ENCODE peak calls at places on chromosomes 16 and 17, in five cellular contexts. H, A, Q, V and K are unnamed samples.

GRCh38 chr16:4700997-4701743 is 7.8 kb downstream of the NUDT16L1 start:
- DNase-seq in H (no peak), A (no peak), Q (no peak), V (no peak), K (no peak)

GRCh38 chr16:88116121-88116900 is 165.1 kb downstream of the BANP start:
- DNase-seq in H (no peak), A (no peak), Q (no peak), V (no peak), K (no peak)

GRCh38 chr16:13829712-13830304 is 90.1 kb upstream of the ERCC4 start:
- DNase-seq in H (no peak), A (no peak), Q (no peak), V (no peak), K (no peak)

GRCh38 chr17:77884019-77884418 is 74.5 kb upstream of the TNRC6C start:
- DNase-seq in H (no peak), A (no peak), Q (no peak), V (no peak), K (no peak)

GRCh38 chr17:28900986-28901726 is 1.7 kb downstream of the DHRS13 start:
- DNase-seq in H (no peak), A (no peak), Q (no peak), V (no peak), K (no peak)

GRCh38 chr16:10740000-10740844 is 3.4 kb upstream of the NUBP1 start:
- DNase-seq in H (no peak), A (no peak), Q (no peak), V (no peak), K (no peak)

GRCh38 chr16:85172465-85173071 is 60.3 kb upstream of the CIBAR2 start:
- DNase-seq in H (peak; percentile 70), A (no peak), Q (peak; percentile 49), V (no peak), K (no peak)

GRCh38 chr17:2474371-2474770 is 37.3 kb downstream of the METTL16 start:
- DNase-seq in H (no peak), A (no peak), Q (no peak), V (no peak), K (no peak)

GRCh38 chr16:694187-694862 is 4.1 kb upstream of the WDR24 start:
- DNase-seq in H (peak; percentile 67), A (no peak), Q (peak; percentile 70), V (no peak), K (no peak)

GRCh38 chr16:19542138-19542821 is 13.2 kb upstream of the VPS35L start:
- DNase-seq in H (no peak), A (no peak), Q (no peak), V (no peak), K (no peak)

GRCh38 chr16:85621698-85622433 is 8.7 kb downstream of the GSE1 start:
- DNase-seq in H (no peak), A (no peak), Q (peak; percentile 92), V (no peak), K (no peak)

GRCh38 chr16:53156516-53156915 is 101.7 kb downstream of the CHD9 start:
- DNase-seq in H (no peak), A (no peak), Q (no peak), V (no peak), K (no peak)

GRCh38 chr16:72372082-72372615 is 200.2 kb upstream of the PMFBP1 start:
- DNase-seq in H (no peak), A (no peak), Q (no peak), V (no peak), K (no peak)

GRCh38 chr16:82846806-82847205 is 220.0 kb downstream of the CDH13 start:
- DNase-seq in H (no peak), A (no peak), Q (no peak), V (no peak), K (no peak)

DNA sequence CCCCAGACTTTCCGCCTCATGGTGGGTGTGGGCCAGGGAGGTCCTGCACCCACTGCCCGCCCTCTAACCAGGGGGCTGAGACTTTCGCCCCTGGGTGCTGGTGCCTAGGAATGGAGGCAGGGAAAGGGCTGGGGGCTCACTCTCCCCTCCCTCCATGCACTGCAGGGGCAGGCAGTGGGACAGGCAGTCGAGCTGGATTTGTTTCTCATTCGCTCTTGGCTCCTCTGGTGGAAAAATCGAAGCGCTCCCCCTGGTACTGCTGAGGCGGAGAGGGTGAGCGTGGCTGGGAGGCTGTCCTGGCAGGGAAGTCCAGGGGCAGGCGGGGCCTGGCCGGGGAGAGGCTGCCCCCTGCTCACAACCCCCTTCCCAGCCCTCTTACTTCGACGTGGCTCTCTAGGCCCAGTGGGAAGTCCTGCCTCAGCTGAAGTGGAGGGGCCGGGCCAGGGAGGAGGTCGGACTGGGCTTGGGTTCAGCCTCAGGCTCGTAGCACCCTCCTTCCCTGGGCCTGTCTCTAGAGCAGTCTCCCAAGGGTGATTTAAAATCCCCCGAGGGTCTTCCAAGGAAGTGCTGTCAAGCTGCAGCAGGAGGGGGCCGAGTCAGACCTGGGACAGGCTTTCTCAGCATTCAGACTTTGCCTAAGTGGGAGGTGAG is 16.6 kb upstream of the TMEM92 start:
- DNase-seq in H (no peak), A (peak; percentile 72), Q (no peak), V (no peak), K (no peak)
- H3K4me3 ChIP-seq in H (no peak overlapping the region), A (no peak overlapping the region), Q (no peak overlapping the region), V (no peak overlapping the region), K (no peak overlapping the region)

DNA sequence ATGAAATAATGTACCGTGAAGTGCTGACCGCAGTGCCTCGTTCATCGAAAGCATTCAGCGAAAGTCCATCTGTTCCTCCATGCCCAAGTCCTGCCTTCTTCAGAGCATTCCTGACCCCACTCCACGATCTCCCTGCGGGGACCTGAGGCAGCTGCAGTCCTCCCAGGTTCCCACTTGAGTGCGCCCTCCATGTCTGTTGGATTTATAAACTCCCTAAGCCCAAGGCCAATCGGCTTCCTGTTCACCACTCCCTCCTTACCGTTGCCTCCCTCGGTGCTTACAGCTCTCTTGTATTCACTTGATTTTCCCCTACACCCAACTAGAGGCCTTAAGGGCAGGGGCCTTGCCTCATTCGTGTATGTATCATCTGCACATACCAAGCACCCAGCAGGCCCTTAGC is 2.8 kb downstream of the RAD51D start:
- DNase-seq in H (no peak), A (no peak), Q (no peak), V (no peak), K (no peak)
- TF ChIP-seq CTCF in H (no peak), A (no peak), Q (no peak), V (no peak), K (no peak)

GRCh38 chr17:21463779-21464407 is 87.7 kb downstream of the KCNJ12 start:
- DNase-seq in H (peak; percentile 70), A (no peak), Q (no peak), V (no peak), K (no peak)

GRCh38 chr17:21462259-21462658 is 86.1 kb downstream of the KCNJ12 start:
- DNase-seq in H (no peak), A (no peak), Q (no peak), V (no peak), K (no peak)

GRCh38 chr17:21466550-21466949 is 90.4 kb downstream of the KCNJ12 start:
- DNase-seq in H (no peak), A (no peak), Q (no peak), V (no peak), K (no peak)

GRCh38 chr17:21463204-21463661 is 87.1 kb downstream of the KCNJ12 start:
- DNase-seq in H (no peak), A (no peak), Q (no peak), V (no peak), K (no peak)

GRCh38 chr17:21464611-21465021 is 88.5 kb downstream of the KCNJ12 start:
- DNase-seq in H (peak; percentile 57), A (no peak), Q (no peak), V (no peak), K (no peak)
- H3K4me3 ChIP-seq in H (peak overlapping the region; percentile 52), A (no peak overlapping the region), Q (no peak overlapping the region), V (no peak overlapping the region), K (no peak overlapping the region)

GRCh38 chr16:74667215-74667765 is 613 bp upstream of the RFWD3 start:
- DNase-seq in H (peak; percentile 68), A (peak; percentile 69), Q (peak; percentile 70), V (peak; percentile 11), K (no peak)

GRCh38 chr16:74666425-74667214 is at the start of gene RFWD3:
- DNase-seq in H (peak; percentile 93), A (peak; percentile 99), Q (peak; percentile 99), V (peak; percentile 95), K (peak; percentile 96)

GRCh38 chr16:74661064-74661463 is 5.6 kb downstream of the RFWD3 start:
- DNase-seq in H (no peak), A (no peak), Q (no peak), V (no peak), K (no peak)

GRCh38 chr16:74660383-74660782 is 6.3 kb downstream of the RFWD3 start:
- DNase-seq in H (no peak), A (no peak), Q (no peak), V (no peak), K (no peak)

DNA sequence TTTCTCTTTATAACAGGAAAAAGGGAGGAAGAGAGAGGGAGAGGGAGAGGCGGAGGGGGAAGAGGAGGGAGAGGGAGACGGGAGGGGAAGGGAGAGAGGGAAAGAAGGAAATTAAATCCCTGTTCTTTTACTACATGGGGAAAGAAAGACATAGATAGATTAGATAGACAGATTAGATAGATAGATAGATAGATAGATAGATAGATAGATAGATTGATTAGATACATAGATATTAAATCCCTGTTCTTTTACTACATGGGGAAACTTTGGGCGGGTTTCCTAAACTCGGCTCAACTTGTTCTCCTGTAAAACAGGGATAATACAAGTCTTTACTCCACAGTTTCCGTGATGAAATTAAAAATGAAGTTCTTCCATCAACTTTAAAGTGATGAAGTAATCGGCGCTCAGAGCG is 661 bp downstream of the RFWD3 start:
- DNase-seq in H (no peak), A (no peak), Q (no peak), V (no peak), K (no peak)
- TF ChIP-seq CTCF in H (no peak), A (no peak), Q (no peak), V (no peak), K (no peak)

GRCh38 chr17:7348478-7349242 is 3.3 kb upstream of the KCTD11 start:
- DNase-seq in H (no peak), A (no peak), Q (no peak), V (no peak), K (no peak)
- H3K4me3 ChIP-seq in H (no peak overlapping the region), A (no peak overlapping the region), Q (no peak overlapping the region), V (no peak overlapping the region), K (no peak overlapping the region)

DNA sequence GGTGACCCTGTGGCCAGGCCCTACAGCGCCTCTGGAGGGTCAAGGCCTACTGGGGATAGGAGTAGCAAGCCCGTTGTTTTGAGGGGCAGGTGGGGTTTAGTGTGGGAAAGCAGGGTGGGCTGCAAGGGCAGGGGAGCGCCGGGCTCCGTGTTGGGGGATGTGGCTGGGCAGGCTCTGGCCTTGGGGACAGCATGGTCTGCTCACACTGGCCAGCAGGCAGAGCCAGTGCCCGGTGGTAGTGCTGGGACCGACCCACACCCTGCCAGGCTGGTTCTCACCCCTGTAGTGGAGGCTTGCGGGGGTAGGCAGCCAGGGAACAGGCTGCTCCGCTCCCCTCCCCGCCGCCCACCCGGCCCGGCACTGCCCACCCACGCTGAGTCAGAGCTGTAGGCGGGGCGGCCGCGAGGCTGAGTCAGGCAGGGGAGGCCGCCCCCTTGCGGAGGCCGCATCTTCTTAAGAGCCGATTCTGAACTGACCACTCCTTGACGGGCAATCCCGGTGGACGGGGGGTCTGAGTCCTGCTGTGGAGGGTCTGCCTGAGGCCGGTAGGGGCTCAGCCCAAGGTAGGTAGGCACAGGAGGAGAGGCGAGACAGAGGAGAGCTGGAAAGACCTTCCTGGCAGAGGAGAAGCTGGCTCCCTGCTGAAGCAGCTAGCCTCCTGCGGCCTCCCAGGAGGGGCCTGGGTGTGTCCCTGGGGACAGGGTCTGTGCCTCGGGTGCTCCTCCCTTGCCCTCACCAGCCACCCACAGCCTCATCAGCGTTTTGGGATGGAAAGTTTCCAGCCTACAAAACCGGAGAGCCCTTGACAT is 62.4 kb downstream of the BAIAP2 start:
- DNase-seq in H (peak; percentile 84), A (peak; percentile 93), Q (no peak), V (no peak), K (no peak)
- TF ChIP-seq CTCF in H (peak; percentile 72), A (peak; percentile 55), Q (no peak), V (peak; percentile 45), K (peak; percentile 78)

GRCh38 chr17:50660887-50661345 is 26.2 kb downstream of the ABCC3 start:
- DNase-seq in H (no peak), A (no peak), Q (no peak), V (no peak), K (no peak)
- H3K4me3 ChIP-seq in H (no peak overlapping the region), A (no peak overlapping the region), Q (no peak overlapping the region), V (no peak overlapping the region), K (no peak overlapping the region)